ENCODE peak calls at places on chromosomes 2 and 18, in four cellular contexts. Y, R, S and Q are unnamed samples.

GRCh38 chr2:240915526-240916335 is 9.6 kb downstream of the CROCC2 start:
- DNase-seq in Y (no peak), R (peak; percentile 53), S (no peak), Q (no peak)

GRCh38 chr2:6577960-6578359 is 287.7 kb downstream of the CMPK2 start:
- DNase-seq in Y (no peak), R (no peak), S (no peak), Q (no peak)

GRCh38 chr2:66437601-66438497 is 2.9 kb downstream of the MEIS1 start:
- DNase-seq in Y (no peak), R (peak; percentile 48), S (no peak), Q (peak; percentile 32)

GRCh38 chr2:63856302-63856600 is 14.6 kb downstream of the UGP2 start:
- DNase-seq in Y (no peak), R (no peak), S (no peak), Q (no peak)

GRCh38 chr2:181157326-181157725 is 176.9 kb downstream of the UBE2E3 start:
- DNase-seq in Y (no peak), R (no peak), S (no peak), Q (no peak)

GRCh38 chr2:147297820-147298219 is 547.0 kb upstream of the ACVR2A start:
- DNase-seq in Y (no peak), R (no peak), S (no peak), Q (no peak)

GRCh38 chr18:10381951-10382350 is 72.5 kb upstream of the APCDD1 start:
- DNase-seq in Y (no peak), R (no peak), S (no peak), Q (no peak)

GRCh38 chr2:117815946-117816345 is 1.5 kb downstream of the DDX18 start:
- DNase-seq in Y (no peak), R (no peak), S (no peak), Q (no peak)

GRCh38 chr2:235605306-235605998 is 111.6 kb downstream of the AGAP1 start:
- DNase-seq in Y (no peak), R (peak; percentile 90), S (peak; percentile 95), Q (peak; percentile 84)

GRCh38 chr18:79897940-79898625 is 53.4 kb downstream of the SLC66A2 start:
- DNase-seq in Y (no peak), R (no peak), S (no peak), Q (no peak)

GRCh38 chr2:109689973-109690372 is 75.8 kb downstream of the SOWAHC start:
- DNase-seq in Y (no peak), R (no peak), S (no peak), Q (no peak)

GRCh38 chr2:134154269-134154668 is 99.6 kb upstream of the MGAT5 start:
- DNase-seq in Y (no peak), R (no peak), S (no peak), Q (no peak)

GRCh38 chr2:197498937-197499593 is 575 bp downstream of the HSPD1 start:
- DNase-seq in Y (peak; percentile 57), R (peak; percentile 83), S (peak; percentile 46), Q (peak; percentile 34)

GRCh38 chr18:55861266-55861665 is 273.3 kb upstream of the TCF4 start:
- DNase-seq in Y (no peak), R (no peak), S (peak; percentile 49), Q (no peak)

GRCh38 chr2:88097192-88097591 is 29.6 kb downstream of the SMYD1 start:
- DNase-seq in Y (no peak), R (no peak), S (no peak), Q (no peak)

GRCh38 chr2:104050632-104051242 is 803.2 kb upstream of the POU3F3 start:
- DNase-seq in Y (no peak), R (no peak), S (no peak), Q (no peak)

GRCh38 chr2:205619600-205619999 is 62.7 kb upstream of the NRP2 start:
- DNase-seq in Y (no peak), R (no peak), S (no peak), Q (no peak)

GRCh38 chr2:230907361-230908093 is 17.5 kb downstream of the GPR55 start:
- DNase-seq in Y (no peak), R (no peak), S (no peak), Q (no peak)

GRCh38 chr2:53867169-53867568 is 7.4 kb upstream of the GPR75 start:
- DNase-seq in Y (no peak), R (peak; percentile 51), S (no peak), Q (no peak)

GRCh38 chr2:64565949-64566705 is 42.0 kb downstream of the AFTPH start:
- DNase-seq in Y (no peak), R (no peak), S (no peak), Q (no peak)

GRCh38 chr2:3659447-3660432 is 1.7 kb downstream of the ALLC start:
- DNase-seq in Y (peak; percentile 72), R (peak; percentile 71), S (peak; percentile 14), Q (no peak)

GRCh38 chr2:20373241-20373640 is 22.6 kb upstream of the PUM2 start:
- DNase-seq in Y (no peak), R (no peak), S (no peak), Q (no peak)

GRCh38 chr2:105294844-105295481 is 34.6 kb downstream of the TGFBRAP1 start:
- DNase-seq in Y (peak; percentile 50), R (no peak), S (peak; percentile 77), Q (peak; percentile 34)

GRCh38 chr2:60498176-60499081 is 55.0 kb downstream of the BCL11A start:
- DNase-seq in Y (no peak), R (no peak), S (no peak), Q (no peak)

GRCh38 chr2:10212827-10213226 is 89.9 kb upstream of the HPCAL1 start:
- DNase-seq in Y (no peak), R (no peak), S (no peak), Q (no peak)

GRCh38 chr18:61975526-61976326 is 82.9 kb upstream of the RNF152 start:
- DNase-seq in Y (no peak), R (no peak), S (no peak), Q (no peak)

GRCh38 chr2:171034315-171034714 is 105.3 kb downstream of the GORASP2 start:
- DNase-seq in Y (no peak), R (no peak), S (no peak), Q (peak; percentile 3)

GRCh38 chr2:42061839-42062238 is 14.0 kb downstream of the PKDCC start:
- DNase-seq in Y (no peak), R (no peak), S (no peak), Q (no peak)

GRCh38 chr2:148877403-148877740 is 2.3 kb downstream of the KIF5C start:
- DNase-seq in Y (no peak), R (no peak), S (no peak), Q (no peak)

GRCh38 chr18:8319798-8320477 is 289.3 kb upstream of the RAB12 start:
- DNase-seq in Y (no peak), R (no peak), S (no peak), Q (no peak)

GRCh38 chr2:52369176-52369575 is 1337.2 kb upstream of the NRXN1 start:
- DNase-seq in Y (no peak), R (no peak), S (no peak), Q (no peak)

DNA sequence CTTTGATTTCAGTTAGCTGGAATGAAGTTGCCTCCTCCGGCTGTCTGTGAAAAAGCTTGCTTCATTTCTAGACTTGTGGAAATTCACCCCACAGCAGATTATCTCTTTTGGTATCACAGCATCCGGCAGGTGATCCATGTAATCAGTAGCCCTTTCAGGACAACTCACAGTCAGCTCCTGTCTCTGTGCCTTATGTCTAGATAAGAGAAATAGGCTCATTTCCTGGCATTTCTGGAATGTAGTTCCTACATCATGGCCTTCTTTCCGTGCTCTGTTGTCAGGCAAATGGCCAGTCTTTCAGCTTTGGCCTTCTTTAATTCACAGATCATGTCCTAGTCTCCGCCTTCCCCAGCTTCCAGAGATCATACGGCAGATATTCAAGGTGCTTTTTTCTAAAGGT is 455.4 kb downstream of the NUP35 start:
- DNase-seq in Y (no peak), R (no peak), S (peak; percentile 2), Q (no peak)
- H3K27ac ChIP-seq in Y (no peak overlapping the region), R (no peak overlapping the region), S (no peak overlapping the region), Q (no peak overlapping the region)

GRCh38 chr18:27361477-27361876 is 176.4 kb upstream of the CHST9 start:
- DNase-seq in Y (no peak), R (no peak), S (no peak), Q (no peak)

GRCh38 chr18:27366151-27366550 is 181.0 kb upstream of the CHST9 start:
- DNase-seq in Y (no peak), R (no peak), S (no peak), Q (no peak)

GRCh38 chr18:27363918-27364317 is 178.8 kb upstream of the CHST9 start:
- DNase-seq in Y (no peak), R (no peak), S (no peak), Q (peak; percentile 14)
- TF ChIP-seq CTCF in Y (peak; percentile 15), R (peak; percentile 55), S (no peak), Q (peak; percentile 23)

DNA sequence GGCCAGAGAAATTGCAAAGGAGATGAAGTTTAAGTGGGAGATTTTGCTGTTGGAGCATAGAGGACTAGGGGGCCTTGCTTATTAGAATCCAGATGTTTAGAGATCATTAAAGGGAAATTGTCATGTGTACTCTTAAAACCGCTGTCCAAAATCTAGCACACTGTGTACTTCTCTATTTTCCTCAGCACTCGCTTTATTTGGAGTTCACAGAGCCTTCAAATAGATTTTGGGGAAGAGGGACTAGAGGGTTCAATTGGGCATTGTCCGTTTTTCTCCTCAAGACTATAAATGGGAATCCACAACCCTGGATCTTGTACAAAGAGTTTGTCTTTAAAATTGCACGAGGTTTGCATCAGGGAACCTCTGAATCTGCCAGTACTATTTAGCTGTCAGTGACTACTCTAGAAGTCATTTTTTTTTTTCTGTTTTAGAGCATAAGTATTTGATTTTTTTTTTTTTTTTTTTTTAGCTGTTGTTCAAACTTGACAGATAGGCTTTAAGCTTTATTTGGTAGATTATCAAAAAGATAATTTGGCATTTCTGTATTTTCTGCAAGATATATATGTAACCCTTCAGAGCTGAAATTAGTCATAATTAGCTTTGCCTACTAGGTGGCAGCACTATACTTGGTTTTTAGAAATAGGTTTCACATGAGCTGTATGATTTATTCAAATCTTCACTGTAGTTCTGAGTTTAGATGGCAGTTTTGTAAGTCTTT is 14.2 kb downstream of the PMS1 start:
- DNase-seq in Y (peak; percentile 9), R (no peak), S (peak; percentile 25), Q (peak; percentile 39)
- H3K27ac ChIP-seq in Y (no peak overlapping the region), R (peak overlapping the region; percentile 2), S (no peak overlapping the region), Q (no peak overlapping the region)

GRCh38 chr2:179021258-179021657 is 28.7 kb downstream of the CCDC141 start:
- DNase-seq in Y (no peak), R (no peak), S (no peak), Q (no peak)

GRCh38 chr2:179022685-179023084 is 27.3 kb downstream of the CCDC141 start:
- DNase-seq in Y (no peak), R (no peak), S (no peak), Q (no peak)

GRCh38 chr2:179017958-179018357 is 32.0 kb downstream of the CCDC141 start:
- DNase-seq in Y (peak; percentile 22), R (no peak), S (no peak), Q (no peak)

GRCh38 chr2:179019260-179019659 is 30.7 kb downstream of the CCDC141 start:
- DNase-seq in Y (no peak), R (no peak), S (no peak), Q (no peak)

DNA sequence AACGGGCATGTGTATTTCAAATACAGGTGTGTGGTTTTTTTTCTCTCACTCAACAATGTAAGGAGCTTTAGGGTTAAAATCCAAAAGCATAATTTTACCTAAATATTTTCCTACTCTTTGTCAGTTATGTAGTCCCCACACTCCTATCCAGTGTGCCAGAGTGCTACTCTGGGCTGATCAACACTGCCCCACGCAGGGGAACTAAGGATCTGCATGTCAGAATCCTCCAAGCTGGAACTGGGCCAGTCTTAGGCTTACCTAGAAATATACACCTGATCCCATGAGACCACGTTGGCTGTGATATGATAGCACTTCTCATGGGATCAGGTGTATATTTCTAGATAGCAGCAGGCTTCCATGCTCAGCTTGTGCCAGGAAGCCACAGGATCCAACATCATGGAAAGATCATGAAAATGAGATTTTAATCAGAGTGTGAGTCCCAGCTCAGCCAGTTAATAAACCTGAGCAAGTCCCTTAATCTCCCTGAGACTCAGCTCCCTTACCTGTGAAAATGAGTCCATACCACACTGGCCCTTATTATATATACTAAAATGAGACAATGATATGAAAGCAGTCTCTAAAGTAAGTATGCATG is 29.7 kb downstream of the CCDC141 start:
- DNase-seq in Y (peak; percentile 29), R (peak; percentile 51), S (no peak), Q (peak; percentile 3)
- TF ChIP-seq CTCF in Y (peak; percentile 51), R (peak; percentile 74), S (peak; percentile 74), Q (peak; percentile 27)